ENCODE peak calls at places on chromosomes 12 and 14, in eight cellular contexts. Q is ACHN; G is hypothalamus; X is stimulated activated CD8-positive, alpha-beta memory T cell treated with anti-CD3 and anti-CD28 coated beads, Interleukin-12 subunit alpha, Interleukin-12 subunit beta, amount 100 ng/mL, for 1 hour; R is lower lobe of right lung; W is body of pancreas; K is NCI-H69; V is nucleus accumbens. C is an unnamed sample.

GRCh38 chr12:88726806-88727722 is 146.8 kb upstream of the KITLG start:
- DNase-seq in Q (no peak), G (no peak), X (no peak), R (no peak), W (no peak), K (no peak), V (no peak), C (no peak)

GRCh38 chr14:53391156-53391555 is 238.0 kb upstream of the DDHD1 start:
- DNase-seq in Q (no peak), G (no peak), X (no peak), R (no peak), W (no peak), K (no peak), V (no peak), C (peak; percentile 31)

GRCh38 chr12:63206908-63207307 is 55.9 kb upstream of the AVPR1A start:
- DNase-seq in Q (no peak), G (no peak), X (no peak), R (no peak), W (peak; percentile 30), K (peak; percentile 50), V (no peak), C (peak; percentile 83)

GRCh38 chr12:13049816-13050215 is 5.6 kb downstream of the FAM234B start:
- DNase-seq in Q (no peak), G (no peak), X (no peak), R (no peak), W (no peak), K (peak; percentile 3), V (no peak), C (no peak)

GRCh38 chr12:53232641-53233538 is 881 bp upstream of the RARG start:
- DNase-seq in Q (peak; percentile 63), G (no peak), X (no peak), R (peak; percentile 76), W (peak; percentile 39), K (peak; percentile 58), V (no peak), C (peak; percentile 35)

GRCh38 chr14:68665116-68665515 is 127.8 kb downstream of the ZFP36L1 start:
- DNase-seq in Q (no peak), G (no peak), X (no peak), R (no peak), W (no peak), K (no peak), V (no peak), C (no peak)

GRCh38 chr12:84272324-84272723 is 640.3 kb downstream of the SLC6A15 start:
- DNase-seq in Q (no peak), G (no peak), X (no peak), R (no peak), W (no peak), K (no peak), V (no peak), C (no peak)

GRCh38 chr12:15688202-15688736 is 100.9 kb downstream of the EPS8 start:
- DNase-seq in Q (peak; percentile 83), G (peak; percentile 19), X (no peak), R (peak; percentile 82), W (peak; percentile 81), K (peak; percentile 80), V (peak; percentile 74), C (no peak)

GRCh38 chr14:51626788-51627187 is 24.9 kb upstream of the FRMD6 start:
- DNase-seq in Q (no peak), G (no peak), X (no peak), R (no peak), W (no peak), K (no peak), V (no peak), C (no peak)

GRCh38 chr14:26597136-26598080 is at the start of gene NOVA1:
- DNase-seq in Q (peak; percentile 14), G (peak; percentile 48), X (no peak), R (peak; percentile 46), W (peak; percentile 3), K (peak; percentile 46), V (peak; percentile 70), C (peak; percentile 11)

GRCh38 chr12:86658303-86658702 is 402.1 kb upstream of the MGAT4C start:
- DNase-seq in Q (no peak), G (no peak), X (no peak), R (no peak), W (no peak), K (no peak), V (no peak), C (no peak)

GRCh38 chr12:47004634-47005033 is 74.8 kb upstream of the PCED1B start:
- DNase-seq in Q (no peak), G (no peak), X (no peak), R (no peak), W (no peak), K (no peak), V (no peak), C (no peak)

GRCh38 chr12:126588586-126589249 is 1523.5 kb downstream of the AACS start:
- DNase-seq in Q (no peak), G (no peak), X (no peak), R (no peak), W (no peak), K (no peak), V (no peak), C (no peak)

GRCh38 chr14:101584049-101584859 is 23.0 kb downstream of the DIO3 start:
- DNase-seq in Q (no peak), G (no peak), X (no peak), R (no peak), W (no peak), K (peak; percentile 55), V (no peak), C (no peak)

GRCh38 chr14:74867673-74868072 is 8.3 kb downstream of the PROX2 start:
- DNase-seq in Q (no peak), G (no peak), X (peak; percentile 32), R (no peak), W (no peak), K (peak; percentile 34), V (peak; percentile 8), C (no peak)

GRCh38 chr12:198708-199107 is 15.2 kb downstream of the SLC6A12 start:
- DNase-seq in Q (no peak), G (no peak), X (no peak), R (no peak), W (peak; percentile 53), K (no peak), V (no peak), C (no peak)

GRCh38 chr14:101444116-101444515 is 117.2 kb upstream of the DIO3 start:
- DNase-seq in Q (no peak), G (no peak), X (no peak), R (no peak), W (no peak), K (no peak), V (no peak), C (peak; percentile 20)

GRCh38 chr14:80003138-80003537 is 208.2 kb downstream of the DIO2 start:
- DNase-seq in Q (no peak), G (no peak), X (no peak), R (no peak), W (no peak), K (peak; percentile 81), V (no peak), C (no peak)

GRCh38 chr14:69005432-69006148 is 26.5 kb upstream of the ACTN1 start:
- DNase-seq in Q (peak; percentile 58), G (no peak), X (no peak), R (no peak), W (peak; percentile 56), K (peak; percentile 84), V (no peak), C (peak; percentile 95)

GRCh38 chr14:20760950-20761349 is 7.3 kb upstream of the EDDM3B start:
- DNase-seq in Q (no peak), G (no peak), X (no peak), R (no peak), W (no peak), K (no peak), V (no peak), C (peak; percentile 16)

GRCh38 chr14:92897922-92898599 is 24.9 kb upstream of the CHGA start:
- DNase-seq in Q (no peak), G (no peak), X (no peak), R (no peak), W (no peak), K (no peak), V (no peak), C (no peak)

GRCh38 chr12:124539084-124540041 is 28.0 kb downstream of the NCOR2 start:
- DNase-seq in Q (no peak), G (no peak), X (no peak), R (no peak), W (no peak), K (no peak), V (no peak), C (no peak)

GRCh38 chr14:38554046-38554445 is 298.2 kb upstream of the CLEC14A start:
- DNase-seq in Q (no peak), G (no peak), X (no peak), R (no peak), W (no peak), K (no peak), V (no peak), C (no peak)

GRCh38 chr12:65294863-65295262 is 16.4 kb downstream of the MSRB3 start:
- DNase-seq in Q (no peak), G (no peak), X (no peak), R (no peak), W (no peak), K (no peak), V (no peak), C (no peak)